ENCODE peak calls at places on chromosomes 3 and 15, in ten cellular contexts. One of them, this sample, is unnamed.

GRCh38 chr3:145882416-145882815 is 278.6 kb downstream of the PLOD2 start:
- DNase-seq in activated CD8-positive, alpha-beta memory T cell treated with anti-CD3 and anti-CD28 coated beads for 24 hours: no peak
- DNase-seq in fibroblast of pulmonary artery: peak
- DNase-seq in non-pigmented ciliary epithelial cell: peak
- DNase-seq in Kasumi-1: no peak
- DNase-seq in GM19239: no peak
- DNase-seq in A549: no peak
- DNase-seq in iris pigment epithelial cell: peak
- DNase-seq in fibroblast of the conjunctiva: no peak
- DNase-seq in NCI-H1105 treated with DMSO at 0.1 percent for 48 hours: no peak
- DNase-seq in this sample: peak

GRCh38 chr3:194075802-194076460 is 60.0 kb upstream of the HES1 start:
- DNase-seq in fibroblast of the conjunctiva: no peak
- DNase-seq in iris pigment epithelial cell: no peak
- DNase-seq in A549: peak
- DNase-seq in non-pigmented ciliary epithelial cell: no peak
- DNase-seq in activated CD8-positive, alpha-beta memory T cell treated with anti-CD3 and anti-CD28 coated beads for 24 hours: peak
- DNase-seq in fibroblast of pulmonary artery: no peak
- DNase-seq in Kasumi-1: no peak
- DNase-seq in NCI-H1105 treated with DMSO at 0.1 percent for 48 hours: no peak
- DNase-seq in GM19239: no peak
- DNase-seq in this sample: no peak

GRCh38 chr15:57133127-57133968 is 214.9 kb downstream of the TCF12 start:
- DNase-seq in activated CD8-positive, alpha-beta memory T cell treated with anti-CD3 and anti-CD28 coated beads for 24 hours: no peak
- DNase-seq in iris pigment epithelial cell: peak
- DNase-seq in fibroblast of pulmonary artery: no peak
- DNase-seq in Kasumi-1: no peak
- DNase-seq in A549: no peak
- DNase-seq in non-pigmented ciliary epithelial cell: peak
- DNase-seq in NCI-H1105 treated with DMSO at 0.1 percent for 48 hours: peak
- DNase-seq in GM19239: no peak
- DNase-seq in fibroblast of the conjunctiva: no peak
- DNase-seq in this sample: no peak

GRCh38 chr15:53384417-53384816 is 375.0 kb downstream of the WDR72 start:
- DNase-seq in iris pigment epithelial cell: no peak
- DNase-seq in fibroblast of the conjunctiva: no peak
- DNase-seq in activated CD8-positive, alpha-beta memory T cell treated with anti-CD3 and anti-CD28 coated beads for 24 hours: no peak
- DNase-seq in GM19239: no peak
- DNase-seq in NCI-H1105 treated with DMSO at 0.1 percent for 48 hours: no peak
- DNase-seq in fibroblast of pulmonary artery: no peak
- DNase-seq in non-pigmented ciliary epithelial cell: no peak
- DNase-seq in A549: peak
- DNase-seq in Kasumi-1: no peak
- DNase-seq in this sample: no peak

GRCh38 chr3:24288538-24289236 is 206.0 kb downstream of the THRB start:
- DNase-seq in non-pigmented ciliary epithelial cell: no peak
- DNase-seq in A549: no peak
- DNase-seq in NCI-H1105 treated with DMSO at 0.1 percent for 48 hours: no peak
- DNase-seq in iris pigment epithelial cell: no peak
- DNase-seq in fibroblast of pulmonary artery: no peak
- DNase-seq in fibroblast of the conjunctiva: no peak
- DNase-seq in GM19239: no peak
- DNase-seq in activated CD8-positive, alpha-beta memory T cell treated with anti-CD3 and anti-CD28 coated beads for 24 hours: no peak
- DNase-seq in Kasumi-1: no peak
- DNase-seq in this sample: no peak

GRCh38 chr3:188673509-188674239 is 498.1 kb upstream of the TPRG1 start:
- DNase-seq in A549: peak
- DNase-seq in iris pigment epithelial cell: peak
- DNase-seq in GM19239: no peak
- DNase-seq in Kasumi-1: peak
- DNase-seq in non-pigmented ciliary epithelial cell: peak
- DNase-seq in fibroblast of pulmonary artery: peak
- DNase-seq in NCI-H1105 treated with DMSO at 0.1 percent for 48 hours: no peak
- DNase-seq in activated CD8-positive, alpha-beta memory T cell treated with anti-CD3 and anti-CD28 coated beads for 24 hours: no peak
- DNase-seq in fibroblast of the conjunctiva: peak
- DNase-seq in this sample: peak

GRCh38 chr3:116393199-116393598 is 52.1 kb downstream of the LSAMP start:
- DNase-seq in GM19239: no peak
- DNase-seq in activated CD8-positive, alpha-beta memory T cell treated with anti-CD3 and anti-CD28 coated beads for 24 hours: no peak
- DNase-seq in fibroblast of pulmonary artery: no peak
- DNase-seq in A549: no peak
- DNase-seq in iris pigment epithelial cell: no peak
- DNase-seq in fibroblast of the conjunctiva: no peak
- DNase-seq in non-pigmented ciliary epithelial cell: no peak
- DNase-seq in Kasumi-1: no peak
- DNase-seq in NCI-H1105 treated with DMSO at 0.1 percent for 48 hours: no peak
- DNase-seq in this sample: no peak

GRCh38 chr3:158085358-158085757 is 20.9 kb downstream of the SHOX2 start:
- DNase-seq in GM19239: no peak
- DNase-seq in fibroblast of pulmonary artery: no peak
- DNase-seq in fibroblast of the conjunctiva: no peak
- DNase-seq in non-pigmented ciliary epithelial cell: no peak
- DNase-seq in A549: no peak
- DNase-seq in activated CD8-positive, alpha-beta memory T cell treated with anti-CD3 and anti-CD28 coated beads for 24 hours: no peak
- DNase-seq in Kasumi-1: no peak
- DNase-seq in NCI-H1105 treated with DMSO at 0.1 percent for 48 hours: no peak
- DNase-seq in iris pigment epithelial cell: no peak
- DNase-seq in this sample: no peak

GRCh38 chr3:144241381-144241780 is 269.8 kb downstream of the DIPK2A start:
- DNase-seq in fibroblast of the conjunctiva: no peak
- DNase-seq in fibroblast of pulmonary artery: no peak
- DNase-seq in Kasumi-1: no peak
- DNase-seq in NCI-H1105 treated with DMSO at 0.1 percent for 48 hours: no peak
- DNase-seq in GM19239: no peak
- DNase-seq in non-pigmented ciliary epithelial cell: no peak
- DNase-seq in A549: no peak
- DNase-seq in iris pigment epithelial cell: no peak
- DNase-seq in activated CD8-positive, alpha-beta memory T cell treated with anti-CD3 and anti-CD28 coated beads for 24 hours: no peak
- DNase-seq in this sample: no peak

GRCh38 chr15:25374143-25374542 is 64.7 kb downstream of the UBE3A start:
- DNase-seq in non-pigmented ciliary epithelial cell: no peak
- DNase-seq in fibroblast of pulmonary artery: peak
- DNase-seq in iris pigment epithelial cell: peak
- DNase-seq in GM19239: no peak
- DNase-seq in fibroblast of the conjunctiva: no peak
- DNase-seq in A549: no peak
- DNase-seq in Kasumi-1: no peak
- DNase-seq in activated CD8-positive, alpha-beta memory T cell treated with anti-CD3 and anti-CD28 coated beads for 24 hours: no peak
- DNase-seq in NCI-H1105 treated with DMSO at 0.1 percent for 48 hours: no peak
- DNase-seq in this sample: no peak

GRCh38 chr15:52052076-52052935 is 33.3 kb downstream of the MAPK6 start:
- DNase-seq in non-pigmented ciliary epithelial cell: no peak
- DNase-seq in NCI-H1105 treated with DMSO at 0.1 percent for 48 hours: no peak
- DNase-seq in Kasumi-1: peak
- DNase-seq in iris pigment epithelial cell: no peak
- DNase-seq in A549: no peak
- DNase-seq in fibroblast of pulmonary artery: peak
- DNase-seq in GM19239: no peak
- DNase-seq in activated CD8-positive, alpha-beta memory T cell treated with anti-CD3 and anti-CD28 coated beads for 24 hours: no peak
- DNase-seq in fibroblast of the conjunctiva: no peak
- DNase-seq in this sample: no peak

GRCh38 chr15:51816615-51817014 is 12.8 kb upstream of the TMOD3 start:
- DNase-seq in Kasumi-1: no peak
- DNase-seq in non-pigmented ciliary epithelial cell: no peak
- DNase-seq in A549: no peak
- DNase-seq in GM19239: no peak
- DNase-seq in activated CD8-positive, alpha-beta memory T cell treated with anti-CD3 and anti-CD28 coated beads for 24 hours: no peak
- DNase-seq in iris pigment epithelial cell: no peak
- DNase-seq in fibroblast of pulmonary artery: no peak
- DNase-seq in NCI-H1105 treated with DMSO at 0.1 percent for 48 hours: no peak
- DNase-seq in fibroblast of the conjunctiva: no peak
- DNase-seq in this sample: no peak

GRCh38 chr15:71252036-71252898 is 137.0 kb downstream of the THSD4 start:
- DNase-seq in activated CD8-positive, alpha-beta memory T cell treated with anti-CD3 and anti-CD28 coated beads for 24 hours: no peak
- DNase-seq in NCI-H1105 treated with DMSO at 0.1 percent for 48 hours: no peak
- DNase-seq in A549: peak
- DNase-seq in Kasumi-1: no peak
- DNase-seq in GM19239: no peak
- DNase-seq in non-pigmented ciliary epithelial cell: peak
- DNase-seq in fibroblast of pulmonary artery: peak
- DNase-seq in iris pigment epithelial cell: peak
- DNase-seq in fibroblast of the conjunctiva: no peak
- DNase-seq in this sample: peak

GRCh38 chr15:64767203-64767602 is 8.2 kb downstream of the RBPMS2 start:
- DNase-seq in NCI-H1105 treated with DMSO at 0.1 percent for 48 hours: no peak
- DNase-seq in iris pigment epithelial cell: no peak
- DNase-seq in Kasumi-1: no peak
- DNase-seq in non-pigmented ciliary epithelial cell: no peak
- DNase-seq in A549: no peak
- DNase-seq in fibroblast of the conjunctiva: no peak
- DNase-seq in activated CD8-positive, alpha-beta memory T cell treated with anti-CD3 and anti-CD28 coated beads for 24 hours: no peak
- DNase-seq in GM19239: no peak
- DNase-seq in fibroblast of pulmonary artery: no peak
- DNase-seq in this sample: no peak

GRCh38 chr15:59276225-59277178 is 69.9 kb downstream of the LDHAL6B start:
- DNase-seq in A549: peak
- DNase-seq in GM19239: no peak
- DNase-seq in activated CD8-positive, alpha-beta memory T cell treated with anti-CD3 and anti-CD28 coated beads for 24 hours: no peak
- DNase-seq in fibroblast of the conjunctiva: no peak
- DNase-seq in iris pigment epithelial cell: no peak
- DNase-seq in fibroblast of pulmonary artery: no peak
- DNase-seq in Kasumi-1: no peak
- DNase-seq in NCI-H1105 treated with DMSO at 0.1 percent for 48 hours: no peak
- DNase-seq in non-pigmented ciliary epithelial cell: no peak
- DNase-seq in this sample: no peak

GRCh38 chr15:56242576-56243116 is 1.0 kb downstream of the RFX7 start:
- DNase-seq in activated CD8-positive, alpha-beta memory T cell treated with anti-CD3 and anti-CD28 coated beads for 24 hours: no peak
- DNase-seq in iris pigment epithelial cell: no peak
- DNase-seq in NCI-H1105 treated with DMSO at 0.1 percent for 48 hours: no peak
- DNase-seq in A549: no peak
- DNase-seq in fibroblast of the conjunctiva: no peak
- DNase-seq in fibroblast of pulmonary artery: no peak
- DNase-seq in GM19239: no peak
- DNase-seq in Kasumi-1: peak
- DNase-seq in non-pigmented ciliary epithelial cell: no peak
- DNase-seq in this sample: peak

GRCh38 chr15:101514318-101514717 is 24.8 kb upstream of the PCSK6 start:
- DNase-seq in activated CD8-positive, alpha-beta memory T cell treated with anti-CD3 and anti-CD28 coated beads for 24 hours: no peak
- DNase-seq in GM19239: no peak
- DNase-seq in fibroblast of the conjunctiva: no peak
- DNase-seq in non-pigmented ciliary epithelial cell: no peak
- DNase-seq in A549: no peak
- DNase-seq in fibroblast of pulmonary artery: no peak
- DNase-seq in NCI-H1105 treated with DMSO at 0.1 percent for 48 hours: no peak
- DNase-seq in Kasumi-1: no peak
- DNase-seq in iris pigment epithelial cell: no peak
- DNase-seq in this sample: no peak

GRCh38 chr15:60840703-60841411 is 361.9 kb upstream of the ICE2 start:
- DNase-seq in Kasumi-1: no peak
- DNase-seq in GM19239: no peak
- DNase-seq in iris pigment epithelial cell: no peak
- DNase-seq in A549: no peak
- DNase-seq in fibroblast of pulmonary artery: no peak
- DNase-seq in non-pigmented ciliary epithelial cell: no peak
- DNase-seq in fibroblast of the conjunctiva: no peak
- DNase-seq in activated CD8-positive, alpha-beta memory T cell treated with anti-CD3 and anti-CD28 coated beads for 24 hours: peak
- DNase-seq in NCI-H1105 treated with DMSO at 0.1 percent for 48 hours: no peak
- DNase-seq in this sample: no peak

GRCh38 chr3:87069963-87070362 is 79.0 kb upstream of the VGLL3 start:
- DNase-seq in Kasumi-1: no peak
- DNase-seq in iris pigment epithelial cell: no peak
- DNase-seq in GM19239: no peak
- DNase-seq in NCI-H1105 treated with DMSO at 0.1 percent for 48 hours: no peak
- DNase-seq in activated CD8-positive, alpha-beta memory T cell treated with anti-CD3 and anti-CD28 coated beads for 24 hours: no peak
- DNase-seq in non-pigmented ciliary epithelial cell: no peak
- DNase-seq in fibroblast of the conjunctiva: peak
- DNase-seq in A549: no peak
- DNase-seq in fibroblast of pulmonary artery: no peak
- DNase-seq in this sample: no peak

GRCh38 chr15:88604381-88604951 is 16.7 kb upstream of the AEN start:
- DNase-seq in fibroblast of pulmonary artery: no peak
- DNase-seq in Kasumi-1: no peak
- DNase-seq in non-pigmented ciliary epithelial cell: no peak
- DNase-seq in fibroblast of the conjunctiva: no peak
- DNase-seq in A549: no peak
- DNase-seq in GM19239: no peak
- DNase-seq in NCI-H1105 treated with DMSO at 0.1 percent for 48 hours: peak
- DNase-seq in iris pigment epithelial cell: no peak
- DNase-seq in activated CD8-positive, alpha-beta memory T cell treated with anti-CD3 and anti-CD28 coated beads for 24 hours: no peak
- DNase-seq in this sample: no peak

GRCh38 chr3:52291508-52292181 is 4.0 kb downstream of the GLYCTK start:
- DNase-seq in activated CD8-positive, alpha-beta memory T cell treated with anti-CD3 and anti-CD28 coated beads for 24 hours: peak
- DNase-seq in iris pigment epithelial cell: no peak
- DNase-seq in NCI-H1105 treated with DMSO at 0.1 percent for 48 hours: peak
- DNase-seq in fibroblast of pulmonary artery: no peak
- DNase-seq in A549: no peak
- DNase-seq in fibroblast of the conjunctiva: no peak
- DNase-seq in non-pigmented ciliary epithelial cell: no peak
- DNase-seq in GM19239: no peak
- DNase-seq in Kasumi-1: peak
- DNase-seq in this sample: peak

GRCh38 chr3:134665243-134665642 is 14.4 kb upstream of the KY start:
- DNase-seq in activated CD8-positive, alpha-beta memory T cell treated with anti-CD3 and anti-CD28 coated beads for 24 hours: no peak
- DNase-seq in GM19239: no peak
- DNase-seq in fibroblast of pulmonary artery: no peak
- DNase-seq in iris pigment epithelial cell: no peak
- DNase-seq in A549: no peak
- DNase-seq in NCI-H1105 treated with DMSO at 0.1 percent for 48 hours: no peak
- DNase-seq in Kasumi-1: no peak
- DNase-seq in fibroblast of the conjunctiva: no peak
- DNase-seq in non-pigmented ciliary epithelial cell: no peak
- DNase-seq in this sample: no peak

GRCh38 chr3:46913644-46914043 is 36.1 kb downstream of the PTH1R start:
- DNase-seq in GM19239: no peak
- DNase-seq in Kasumi-1: no peak
- DNase-seq in iris pigment epithelial cell: peak
- DNase-seq in fibroblast of the conjunctiva: no peak
- DNase-seq in NCI-H1105 treated with DMSO at 0.1 percent for 48 hours: peak
- DNase-seq in activated CD8-positive, alpha-beta memory T cell treated with anti-CD3 and anti-CD28 coated beads for 24 hours: no peak
- DNase-seq in A549: peak
- DNase-seq in non-pigmented ciliary epithelial cell: peak
- DNase-seq in fibroblast of pulmonary artery: peak
- DNase-seq in this sample: peak

GRCh38 chr3:160851629-160852210 is 95.7 kb downstream of the PPM1L start:
- DNase-seq in fibroblast of pulmonary artery: no peak
- DNase-seq in fibroblast of the conjunctiva: no peak
- DNase-seq in A549: no peak
- DNase-seq in Kasumi-1: no peak
- DNase-seq in iris pigment epithelial cell: no peak
- DNase-seq in activated CD8-positive, alpha-beta memory T cell treated with anti-CD3 and anti-CD28 coated beads for 24 hours: no peak
- DNase-seq in NCI-H1105 treated with DMSO at 0.1 percent for 48 hours: no peak
- DNase-seq in non-pigmented ciliary epithelial cell: no peak
- DNase-seq in GM19239: no peak
- DNase-seq in this sample: no peak

GRCh38 chr3:134058728-134059601 is 29.2 kb upstream of the SLCO2A1 start:
- DNase-seq in activated CD8-positive, alpha-beta memory T cell treated with anti-CD3 and anti-CD28 coated beads for 24 hours: peak
- DNase-seq in fibroblast of pulmonary artery: peak
- DNase-seq in NCI-H1105 treated with DMSO at 0.1 percent for 48 hours: no peak
- DNase-seq in GM19239: no peak
- DNase-seq in A549: no peak
- DNase-seq in iris pigment epithelial cell: no peak
- DNase-seq in non-pigmented ciliary epithelial cell: no peak
- DNase-seq in fibroblast of the conjunctiva: no peak
- DNase-seq in Kasumi-1: no peak
- DNase-seq in this sample: no peak

GRCh38 chr3:23567917-23568316 is 237.8 kb upstream of the UBE2E1 start:
- DNase-seq in NCI-H1105 treated with DMSO at 0.1 percent for 48 hours: no peak
- DNase-seq in non-pigmented ciliary epithelial cell: peak
- DNase-seq in fibroblast of pulmonary artery: peak
- DNase-seq in A549: peak
- DNase-seq in GM19239: no peak
- DNase-seq in activated CD8-positive, alpha-beta memory T cell treated with anti-CD3 and anti-CD28 coated beads for 24 hours: no peak
- DNase-seq in iris pigment epithelial cell: peak
- DNase-seq in fibroblast of the conjunctiva: peak
- DNase-seq in Kasumi-1: peak
- DNase-seq in this sample: peak

GRCh38 chr15:91208366-91208765 is 108.3 kb downstream of the SV2B start:
- DNase-seq in activated CD8-positive, alpha-beta memory T cell treated with anti-CD3 and anti-CD28 coated beads for 24 hours: no peak
- DNase-seq in A549: no peak
- DNase-seq in Kasumi-1: no peak
- DNase-seq in fibroblast of the conjunctiva: no peak
- DNase-seq in NCI-H1105 treated with DMSO at 0.1 percent for 48 hours: no peak
- DNase-seq in fibroblast of pulmonary artery: no peak
- DNase-seq in non-pigmented ciliary epithelial cell: no peak
- DNase-seq in iris pigment epithelial cell: no peak
- DNase-seq in GM19239: no peak
- DNase-seq in this sample: no peak

GRCh38 chr3:46065294-46065705 is 38.0 kb upstream of the XCR1 start:
- DNase-seq in iris pigment epithelial cell: peak
- DNase-seq in NCI-H1105 treated with DMSO at 0.1 percent for 48 hours: peak
- DNase-seq in fibroblast of the conjunctiva: no peak
- DNase-seq in A549: no peak
- DNase-seq in fibroblast of pulmonary artery: no peak
- DNase-seq in GM19239: no peak
- DNase-seq in non-pigmented ciliary epithelial cell: no peak
- DNase-seq in activated CD8-positive, alpha-beta memory T cell treated with anti-CD3 and anti-CD28 coated beads for 24 hours: peak
- DNase-seq in Kasumi-1: no peak
- DNase-seq in this sample: no peak